ENCODE peak calls at places on chromosomes 4 and X, in ten cellular contexts. O is GM10248; B is foreskin fibroblast; H is AG10803; M is MCF 10A; K is CD8-positive, alpha-beta T cell; X is IMR-90; L is breast epithelium; Z is thoracic aorta; J is K562. R is an unnamed sample.

GRCh38 chrX:19893722-19894121 is 6.3 kb upstream of the SH3KBP1 start:
- DNase-seq in B (no peak), K (no peak), Z (no peak), L (no peak), M (no peak), X (peak; percentile 59), O (no peak), H (peak; percentile 76), J (no peak), R (no peak)

GRCh38 chrX:38336538-38337240 is 9.4 kb upstream of the RPGR start:
- DNase-seq in B (no peak), X (no peak), L (no peak), Z (no peak), M (no peak), O (no peak), H (no peak), K (no peak), J (no peak), R (no peak)

GRCh38 chr4:53431052-53431451 is 53.6 kb downstream of the FIP1L1 start:
- DNase-seq in O (no peak), Z (no peak), H (no peak), K (no peak), X (no peak), L (no peak), B (no peak), M (no peak), J (no peak), R (no peak)

GRCh38 chr4:33226783-33227182 is 2506.6 kb downstream of the PCDH7 start:
- DNase-seq in B (no peak), O (no peak), H (no peak), Z (no peak), X (no peak), M (no peak), J (no peak), L (no peak), K (no peak), R (no peak)

GRCh38 chr4:75229783-75230570 is 284.2 kb downstream of the RCHY1 start:
- DNase-seq in B (no peak), J (no peak), X (peak; percentile 7), H (no peak), L (no peak), Z (no peak), K (no peak), M (no peak), O (no peak), R (no peak)

GRCh38 chr4:66606908-66607307 is 936.6 kb upstream of the EPHA5 start:
- DNase-seq in X (no peak), O (no peak), J (no peak), H (no peak), Z (no peak), K (no peak), M (no peak), L (no peak), B (no peak), R (no peak)

GRCh38 chrX:96576358-96576757 is 108.3 kb upstream of the DIAPH2 start:
- DNase-seq in O (no peak), K (no peak), J (no peak), H (no peak), B (peak; percentile 40), Z (no peak), X (peak; percentile 43), L (no peak), M (peak; percentile 3), R (no peak)

GRCh38 chrX:36480441-36480990 is 527.6 kb upstream of the FAM47C start:
- DNase-seq in L (no peak), H (no peak), X (no peak), M (no peak), O (no peak), B (no peak), Z (no peak), K (no peak), J (no peak), R (no peak)

GRCh38 chr4:73599182-73599581 is 21.1 kb downstream of the RASSF6 start:
- DNase-seq in Z (no peak), J (peak; percentile 66), X (peak; percentile 73), B (peak; percentile 62), H (peak; percentile 52), K (no peak), L (no peak), O (no peak), M (peak; percentile 87), R (no peak)

GRCh38 chrX:72026341-72027023 is 105.2 kb downstream of the RTL5 start:
- DNase-seq in O (no peak), H (no peak), L (no peak), M (no peak), X (no peak), B (no peak), J (no peak), Z (no peak), K (no peak), R (no peak)

GRCh38 chr4:185811509-185812364 is at the start of gene SORBS2:
- DNase-seq in O (peak; percentile 53), L (peak; percentile 65), B (no peak), K (no peak), H (peak; percentile 16), X (peak; percentile 25), J (no peak), Z (no peak), M (peak; percentile 43), R (peak; percentile 67)

GRCh38 chr4:122898370-122899150 is 23.8 kb downstream of the NUDT6 start:
- DNase-seq in Z (peak; percentile 43), J (no peak), B (peak; percentile 87), O (no peak), M (peak; percentile 90), X (peak; percentile 92), H (peak; percentile 91), L (no peak), K (no peak), R (no peak)

GRCh38 chrX:18934708-18935107 is 49.2 kb downstream of the PHKA2 start:
- DNase-seq in Z (no peak), B (no peak), K (no peak), X (no peak), H (no peak), J (no peak), L (no peak), M (no peak), O (no peak), R (no peak)

GRCh38 chrX:118520206-118520857 is 24.7 kb downstream of the DOCK11 start:
- DNase-seq in H (peak; percentile 75), B (peak; percentile 74), Z (no peak), X (peak; percentile 80), J (no peak), M (peak; percentile 73), O (no peak), K (no peak), L (no peak), R (no peak)

GRCh38 chrX:74437530-74437929 is 16.2 kb downstream of the SLC16A2 start:
- DNase-seq in Z (no peak), M (no peak), X (no peak), K (no peak), J (no peak), B (no peak), H (no peak), L (no peak), O (no peak), R (no peak)

GRCh38 chr4:15378055-15378454 is 49.8 kb upstream of the C1QTNF7 start:
- DNase-seq in B (peak; percentile 51), Z (no peak), L (no peak), M (no peak), O (no peak), H (peak; percentile 38), J (no peak), K (no peak), X (peak; percentile 38), R (no peak)

GRCh38 chrX:150060406-150060805 is 122.1 kb upstream of the EOLA2 start:
- DNase-seq in B (no peak), H (peak; percentile 47), O (no peak), K (no peak), L (no peak), X (peak; percentile 76), Z (no peak), M (no peak), J (no peak), R (no peak)

GRCh38 chrX:150063138-150063518 is 124.8 kb upstream of the EOLA2 start:
- DNase-seq in Z (no peak), J (no peak), B (no peak), L (no peak), X (no peak), M (no peak), H (no peak), O (no peak), K (no peak), R (no peak)

GRCh38 chrX:150063673-150064072 is 125.4 kb upstream of the EOLA2 start:
- DNase-seq in B (no peak), M (no peak), K (no peak), O (no peak), Z (no peak), J (no peak), X (no peak), H (no peak), L (no peak), R (no peak)

GRCh38 chrX:150058728-150059127 is 120.4 kb upstream of the EOLA2 start:
- DNase-seq in O (no peak), X (no peak), B (no peak), K (no peak), H (peak; percentile 30), M (no peak), Z (no peak), L (no peak), J (no peak), R (no peak)

GRCh38 chrX:150062292-150063137 is 124.2 kb upstream of the EOLA2 start:
- DNase-seq in K (no peak), L (no peak), M (peak; percentile 50), H (peak; percentile 88), X (peak; percentile 69), O (no peak), Z (no peak), B (peak; percentile 80), J (no peak), R (no peak)
- TF ChIP-seq CTCF in K (no peak), L (no peak), M (no peak), H (peak; percentile 34), X (no peak), O (no peak), Z (peak; percentile 10), B (no peak), J (no peak), R (no peak)

GRCh38 chr4:16752150-16752549 is 146.3 kb downstream of the LDB2 start:
- DNase-seq in L (no peak), X (peak; percentile 25), K (no peak), H (no peak), O (no peak), B (peak; percentile 14), M (peak; percentile 17), Z (no peak), J (peak; percentile 1), R (no peak)
- TF ChIP-seq CTCF in L (no peak), X (peak; percentile 39), K (no peak), H (peak; percentile 44), O (no peak), B (peak; percentile 22), M (no peak), Z (no peak), J (peak; percentile 15), R (peak; percentile 11)

GRCh38 chr4:23130845-23131244 is 438.1 kb downstream of the GBA3 start:
- DNase-seq in X (no peak), B (no peak), L (no peak), J (peak; percentile 1), M (peak; percentile 14), K (no peak), Z (no peak), H (no peak), O (no peak), R (no peak)
- TF ChIP-seq CTCF in X (no peak), B (no peak), L (no peak), J (no peak), M (no peak), K (no peak), Z (no peak), H (no peak), O (no peak), R (no peak)

GRCh38 chrX:50469206-50469605 is 1.4 kb downstream of the DGKK start:
- DNase-seq in X (no peak), K (no peak), H (no peak), B (no peak), M (no peak), J (no peak), L (no peak), O (no peak), Z (no peak), R (no peak)
- TF ChIP-seq CTCF in X (no peak), K (no peak), H (no peak), B (no peak), M (no peak), J (no peak), L (no peak), O (no peak), Z (no peak), R (no peak)